ENCODE peak calls at places on chromosome 3, in eight cellular contexts. H is IMR-90, B is endothelial cell of umbilical vein, K is HCT116, C is colonic mucosa, I is GM23248, O is MM.1S, E is GM12878. S is an unnamed sample. For H3K9me3, the result is how much of the 10 kb centered on the place peaks cover.

GRCh38 chr3:182292586-182292985 is 500.7 kb upstream of the ATP11B start:
- DNase-seq in B (no peak), O (no peak), C (no peak), E (no peak), H (no peak), K (no peak), I (no peak), S (no peak)

GRCh38 chr3:134650431-134651346 is at the start of gene KY:
- DNase-seq in E (no peak), K (no peak), B (no peak), H (peak), O (peak), I (peak), C (no peak), S (no peak)

GRCh38 chr3:159366476-159366875 is 564.6 kb downstream of the MFSD1 start:
- DNase-seq in C (no peak), E (no peak), H (no peak), B (no peak), O (no peak), I (no peak), K (no peak), S (no peak)

GRCh38 chr3:191696356-191696755 is 235.4 kb downstream of the PYDC2 start:
- DNase-seq in I (no peak), E (no peak), C (no peak), H (no peak), O (no peak), K (no peak), B (no peak), S (no peak)

GRCh38 chr3:52522651-52523251 is 10.9 kb downstream of the NT5DC2 start:
- DNase-seq in I (no peak), H (no peak), K (no peak), E (no peak), B (no peak), O (no peak), C (no peak), S (no peak)

GRCh38 chr3:159807137-159808028 is 181.3 kb upstream of the IL12A start:
- DNase-seq in H (no peak), C (no peak), K (no peak), O (no peak), I (no peak), B (no peak), E (no peak), S (no peak)

GRCh38 chr3:36373084-36373483 is 7.2 kb upstream of the STAC start:
- DNase-seq in K (no peak), B (peak), H (peak), C (no peak), E (no peak), I (peak), O (no peak), S (no peak)

GRCh38 chr3:106710596-106710995 is 666.6 kb upstream of the CCDC54 start:
- DNase-seq in E (no peak), O (no peak), C (no peak), I (no peak), H (no peak), K (no peak), B (no peak), S (no peak)

GRCh38 chr3:132539681-132540080 is 57.4 kb upstream of the ACKR4 start:
- DNase-seq in B (no peak), E (no peak), C (no peak), O (no peak), I (no peak), K (no peak), H (no peak), S (no peak)

GRCh38 chr3:14406336-14406735 is 3.9 kb downstream of the SLC6A6 start:
- DNase-seq in K (no peak), I (no peak), B (no peak), O (no peak), H (no peak), C (no peak), E (no peak), S (no peak)

GRCh38 chr3:159852256-159852655 is 136.4 kb upstream of the IL12A start:
- DNase-seq in B (peak), O (no peak), E (no peak), K (no peak), H (no peak), C (no peak), I (no peak), S (no peak)

GRCh38 chr3:158402590-158402989 is 168.4 kb upstream of the MLF1 start:
- DNase-seq in I (no peak), B (no peak), H (no peak), C (no peak), O (no peak), E (no peak), K (no peak), S (no peak)

GRCh38 chr3:172776049-172776717 is 25.7 kb downstream of the ECT2 start:
- DNase-seq in O (no peak), H (peak), B (no peak), E (no peak), K (no peak), C (no peak), I (no peak), S (no peak)

GRCh38 chr3:133983576-133984560 is 45.9 kb downstream of the SLCO2A1 start:
- DNase-seq in I (no peak), E (no peak), C (no peak), O (no peak), K (no peak), H (no peak), B (no peak), S (no peak)

GRCh38 chr3:23874359-23875120 is 42.2 kb downstream of the NKIRAS1 start:
- DNase-seq in O (no peak), C (no peak), E (no peak), I (peak), K (no peak), H (peak), B (no peak), S (no peak)

GRCh38 chr3:51585197-51585596 is 46.7 kb downstream of the RAD54L2 start:
- DNase-seq in B (no peak), H (no peak), I (no peak), K (no peak), O (no peak), C (no peak), E (no peak), S (no peak)

GRCh38 chr3:17972476-17972875 is 230.0 kb upstream of the TBC1D5 start:
- DNase-seq in H (no peak), K (no peak), B (no peak), E (no peak), I (no peak), O (no peak), C (no peak), S (no peak)

GRCh38 chr3:51559266-51559907 is 20.9 kb downstream of the RAD54L2 start:
- DNase-seq in B (no peak), I (peak), K (no peak), C (no peak), O (no peak), E (no peak), H (peak), S (peak)

GRCh38 chr3:187062526-187063177 is 76.6 kb downstream of the RPL39L start:
- DNase-seq in H (peak), I (peak), K (no peak), C (no peak), E (no peak), O (peak), B (no peak), S (no peak)

GRCh38 chr3:72700106-72700505 is 148.1 kb downstream of the SHQ1 start:
- DNase-seq in I (no peak), K (no peak), E (no peak), B (no peak), C (no peak), O (no peak), H (no peak), S (no peak)

GRCh38 chr3:109545746-109546145 is 208.4 kb upstream of the DPPA4 start:
- DNase-seq in H (no peak), C (no peak), E (no peak), I (no peak), O (no peak), B (no peak), K (no peak), S (no peak)

GRCh38 chr3:65953881-65954733 is 84.6 kb downstream of the MAGI1 start:
- DNase-seq in I (no peak), E (no peak), B (peak), H (no peak), C (peak), O (no peak), K (no peak), S (no peak)

GRCh38 chr3:162141232-162141631 is 644.6 kb downstream of the OTOL1 start:
- DNase-seq in O (no peak), K (no peak), E (no peak), C (no peak), B (no peak), H (peak), I (peak), S (no peak)

GRCh38 chr3:112653881-112654300 is 12.9 kb upstream of the CCDC80 start:
- DNase-seq in C (no peak), I (peak), H (peak), O (no peak), E (no peak), K (no peak), B (no peak), S (no peak)

GRCh38 chr3:69671082-69671952 is 67.9 kb upstream of the MITF start:
- DNase-seq in E (no peak), H (peak), I (peak), K (peak), B (peak), O (peak), C (peak), S (peak)

GRCh38 chr3:62607287-62608029 is 234.1 kb upstream of the FEZF2 start:
- DNase-seq in C (no peak), I (peak), H (peak), K (no peak), B (peak), O (no peak), E (no peak), S (no peak)

GRCh38 chr3:178964551-178964950 is 107.1 kb downstream of the ZMAT3 start:
- DNase-seq in I (no peak), B (no peak), H (no peak), K (no peak), E (no peak), C (no peak), O (no peak), S (no peak)

GRCh38 chr3:116288480-116288879 is 156.8 kb downstream of the LSAMP start:
- DNase-seq in H (peak), C (no peak), I (no peak), B (no peak), K (no peak), E (peak), O (no peak), S (no peak)
- H3K4me3 ChIP-seq in H (no peak), C (no peak), I (no peak), B (no peak), K (no peak), E (no peak), O (no peak), S (no peak)

DNA sequence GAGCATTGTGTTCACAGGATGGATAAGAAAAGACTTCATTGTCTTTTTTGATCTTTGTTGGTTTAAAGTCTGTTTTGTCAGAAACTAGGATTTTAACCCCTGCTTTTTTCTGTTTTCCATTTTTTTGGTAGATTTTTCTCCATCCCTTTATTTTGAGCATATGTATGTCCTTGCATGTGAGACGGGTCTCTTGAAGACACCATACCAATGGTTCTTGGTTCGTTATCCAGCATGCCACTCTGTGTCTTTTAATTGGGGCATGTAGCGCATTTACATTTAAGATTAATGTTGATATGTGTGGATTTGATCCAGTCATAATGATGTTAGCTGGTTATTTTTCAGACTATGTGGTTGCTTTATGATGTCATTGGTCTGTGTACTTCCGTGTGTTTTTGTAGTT is 687.0 kb downstream of the NAALADL2 start:
- DNase-seq in E (no peak), I (no peak), H (no peak), K (no peak), O (no peak), B (no peak), C (no peak), S (no peak)
- H3K9me3 ChIP-seq in E (under half), I (under half), H (under half), K (under half), O (under half), B (under half), C (under half), S (under half)

GRCh38 chr3:5197022-5197421 is 9.5 kb downstream of the EDEM1 start:
- DNase-seq in C (no peak), B (no peak), H (peak), E (no peak), I (peak), K (no peak), O (peak), S (no peak)
- H3K9ac ChIP-seq in C (no peak), B (no peak), H (peak), E (peak), I (peak), K (no peak), O (peak), S (peak)

GRCh38 chr3:16883726-16884083 is 1.1 kb upstream of the PLCL2 start:
- DNase-seq in C (no peak), H (no peak), B (no peak), I (no peak), K (no peak), E (no peak), O (no peak), S (no peak)
- H3K4me3 ChIP-seq in C (peak), H (no peak), B (peak), I (peak), K (peak), E (peak), O (peak), S (no peak)

GRCh38 chr3:118187221-118187620 is 847.4 kb downstream of the IGSF11 start:
- DNase-seq in K (no peak), I (no peak), O (no peak), H (no peak), B (no peak), C (no peak), E (no peak), S (no peak)
- H3K9me3 ChIP-seq in K (under half), I (under half), O (under half), H (under half), B (under half), C (under half), E (under half), S (under half)

GRCh38 chr3:39280569-39280968 is 733 bp upstream of the CX3CR1 start:
- DNase-seq in O (no peak), B (no peak), K (no peak), H (no peak), E (no peak), I (no peak), C (no peak), S (no peak)

GRCh38 chr3:39279745-39280517 is at the start of gene CX3CR1:
- DNase-seq in E (no peak), K (no peak), H (no peak), O (no peak), B (no peak), C (no peak), I (no peak), S (no peak)

GRCh38 chr3:39284457-39284881 is 4.6 kb upstream of the CX3CR1 start:
- DNase-seq in O (no peak), K (no peak), B (no peak), H (no peak), I (no peak), E (no peak), C (no peak), S (no peak)

GRCh38 chr3:39278616-39278935 is 1.3 kb downstream of the CX3CR1 start:
- DNase-seq in B (no peak), I (no peak), H (no peak), C (no peak), O (no peak), K (no peak), E (no peak), S (no peak)

DNA sequence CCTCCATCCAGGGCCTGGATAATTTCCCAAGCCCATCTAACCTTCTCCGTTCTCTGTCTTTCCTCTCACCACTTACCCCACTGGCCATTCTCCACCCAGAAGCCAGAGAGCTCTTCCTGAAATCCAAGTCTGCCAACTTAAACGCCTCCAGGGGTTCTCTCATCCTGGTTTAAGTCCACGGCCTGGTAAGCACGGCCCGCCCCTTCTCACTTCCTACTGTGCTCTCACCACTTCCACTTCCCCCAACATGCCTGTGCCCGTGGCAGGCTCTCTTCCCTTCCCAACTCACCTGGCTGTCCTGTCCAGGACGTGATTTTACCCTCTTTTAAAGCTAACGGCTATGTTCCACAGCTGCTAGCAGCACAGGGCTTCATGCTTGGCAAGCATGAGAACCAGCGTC is 1.7 kb upstream of the CX3CR1 start:
- DNase-seq in C (no peak), H (no peak), I (no peak), B (no peak), K (no peak), O (no peak), E (no peak), S (no peak)
- H3K9ac ChIP-seq in C (no peak), H (no peak), I (no peak), B (no peak), K (no peak), O (no peak), E (no peak), S (no peak)

DNA sequence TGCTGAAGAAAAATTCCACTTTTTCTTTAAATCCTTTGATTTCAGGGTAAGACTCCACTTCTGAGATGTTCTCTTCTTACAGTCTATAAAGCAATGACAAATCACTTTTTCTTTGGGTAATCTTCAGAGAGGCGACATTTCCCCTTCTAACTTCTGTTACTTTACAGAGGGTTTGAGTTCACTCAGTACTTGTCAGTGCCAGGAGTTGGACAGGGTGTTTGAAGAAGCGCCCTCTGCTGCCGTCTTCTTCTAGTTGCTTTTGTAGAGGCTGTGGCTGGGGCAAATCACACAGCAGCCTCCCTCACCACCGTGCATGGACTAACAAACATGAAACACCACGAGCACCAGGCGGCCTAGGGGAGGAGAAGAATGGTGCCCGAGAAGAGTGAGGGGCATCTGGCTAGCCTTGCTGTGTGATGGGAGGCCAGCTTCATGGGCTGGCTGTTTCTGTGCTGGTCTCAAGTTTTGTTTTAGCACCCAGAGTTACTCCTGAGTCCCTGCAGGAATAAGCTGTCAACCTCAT is at the start of gene CD80:
- DNase-seq in O (peak), C (peak), I (peak), K (peak), B (peak), E (peak), H (peak), S (peak)
- H3K4me3 ChIP-seq in O (no peak), C (no peak), I (no peak), K (no peak), B (no peak), E (peak), H (no peak), S (no peak)

DNA sequence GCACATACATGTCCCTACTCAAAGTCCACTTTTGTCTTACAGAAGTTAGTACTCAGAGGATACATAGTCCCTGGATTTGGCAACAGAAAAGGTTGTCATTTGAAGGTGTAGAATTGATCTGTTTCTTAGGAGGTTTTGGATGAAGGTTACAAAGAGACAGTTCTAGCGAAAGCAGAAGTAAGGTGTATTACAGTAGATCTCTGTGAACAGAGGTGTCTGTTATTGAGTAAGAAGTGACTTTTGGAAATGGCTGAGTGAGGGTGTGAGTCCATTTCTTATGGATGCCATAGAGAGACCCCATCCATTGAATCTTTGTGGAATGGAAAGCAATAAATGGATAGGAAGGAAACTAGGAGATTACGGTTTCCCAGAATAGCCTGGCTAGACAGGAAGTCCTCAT is 5.6 kb downstream of the ZNF662 start:
- DNase-seq in I (no peak), B (no peak), C (no peak), H (no peak), K (no peak), O (no peak), E (no peak), S (no peak)
- H3K9me3 ChIP-seq in I (under half), B (under half), C (under half), H (under half), K (under half), O (under half), E (under half), S (under half)

DNA sequence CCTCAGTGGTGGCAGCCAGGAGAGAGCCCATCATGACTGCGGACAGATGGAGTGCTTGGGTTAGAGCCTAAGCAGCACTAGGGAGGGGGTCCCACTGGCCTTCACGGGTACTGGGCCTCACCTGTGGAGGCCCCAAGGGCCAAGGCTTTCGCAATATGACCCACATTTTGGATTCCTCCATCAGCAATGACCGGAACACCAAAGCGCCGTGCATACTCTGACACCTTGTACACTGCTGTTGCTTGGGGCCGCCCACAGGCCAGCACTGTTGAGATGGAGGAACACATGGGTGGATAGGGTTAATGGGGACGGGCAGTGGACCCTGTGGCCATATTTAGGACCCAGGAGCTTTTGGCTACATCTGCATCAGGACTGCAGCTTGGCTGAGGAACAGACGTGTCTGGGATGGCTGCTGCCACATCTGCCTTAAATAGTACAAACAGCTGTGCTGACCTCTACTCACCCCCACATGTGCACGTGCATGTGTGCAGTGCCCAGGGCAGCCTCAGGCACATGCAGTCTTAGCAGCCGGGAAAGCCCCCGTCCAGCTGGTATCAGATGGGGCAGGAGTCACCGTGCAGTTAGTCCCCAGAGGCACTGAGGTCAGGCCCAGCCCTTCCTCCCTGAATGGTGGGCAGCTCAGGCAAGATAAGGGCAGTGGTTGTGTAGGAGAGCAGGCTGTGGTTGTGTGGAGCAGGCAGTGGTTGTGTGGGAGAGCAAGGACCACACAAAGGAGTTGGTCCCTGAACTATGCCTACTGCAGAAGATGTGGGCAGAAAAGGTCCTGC is 3.3 kb downstream of the NDUFAF3 start:
- DNase-seq in H (no peak), E (no peak), B (no peak), C (no peak), K (no peak), O (peak), I (peak), S (no peak)
- H3K9ac ChIP-seq in H (no peak), E (no peak), B (no peak), C (no peak), K (no peak), O (no peak), I (no peak), S (no peak)

S was measured in SK-N-MC.